ENCODE peak calls at places on chromosomes 13 and 19, in four cellular contexts. X is K562, V is GM12878, T is HepG2. O is an unnamed sample.

GRCh38 chr13:77207943-77208342 is 119.0 kb downstream of the MYCBP2 start:
- DNase-seq in V (no peak), X (no peak), T (no peak), O (no peak)

GRCh38 chr19:31408460-31409124 is 59.4 kb upstream of the TSHZ3 start:
- DNase-seq in X (no peak), V (no peak), T (no peak), O (no peak)

GRCh38 chr13:41458187-41458938 is 1.0 kb downstream of the RGCC start:
- DNase-seq in T (no peak), V (no peak), X (peak), O (peak)

GRCh38 chr19:1131718-1132552 is 28.1 kb downstream of the GPX4 start:
- DNase-seq in X (peak), T (no peak), V (peak), O (peak)

GRCh38 chr19:29449371-29449770 is 76.4 kb upstream of the VSTM2B start:
- DNase-seq in X (no peak), V (no peak), T (no peak), O (no peak)

GRCh38 chr13:95035311-95036109 is 265.7 kb downstream of the ABCC4 start:
- DNase-seq in X (no peak), T (no peak), V (no peak), O (no peak)

GRCh38 chr13:34076319-34076718 is 258.4 kb downstream of the RFC3 start:
- DNase-seq in V (no peak), X (no peak), T (no peak), O (no peak)

GRCh38 chr13:39119422-39119821 is 81.2 kb downstream of the NHLRC3 start:
- DNase-seq in V (no peak), X (no peak), T (no peak), O (no peak)

GRCh38 chr19:19399733-19400438 is 5.6 kb upstream of the GATAD2A start:
- DNase-seq in V (no peak), T (no peak), X (no peak), O (no peak)

GRCh38 chr19:34430738-34431625 is 2.8 kb downstream of the UBA2 start:
- DNase-seq in T (peak), V (no peak), X (peak), O (peak)

GRCh38 chr13:51539887-51540286 is 44.4 kb upstream of the WDFY2 start:
- DNase-seq in V (no peak), X (no peak), T (no peak), O (no peak)

GRCh38 chr13:42969558-42970172 is 22.4 kb downstream of the EPSTI1 start:
- DNase-seq in X (peak), V (no peak), T (peak), O (peak)

GRCh38 chr19:6457958-6458694 is 1.5 kb downstream of the SLC25A23 start:
- DNase-seq in V (peak), T (no peak), X (peak), O (no peak)

GRCh38 chr13:76884571-76885202 is 1.5 kb downstream of the KCTD12 start:
- DNase-seq in T (no peak), X (no peak), V (no peak), O (no peak)

GRCh38 chr13:101730420-101731000 is 278.0 kb downstream of the ITGBL1 start:
- DNase-seq in T (no peak), V (no peak), X (no peak), O (no peak)

DNA sequence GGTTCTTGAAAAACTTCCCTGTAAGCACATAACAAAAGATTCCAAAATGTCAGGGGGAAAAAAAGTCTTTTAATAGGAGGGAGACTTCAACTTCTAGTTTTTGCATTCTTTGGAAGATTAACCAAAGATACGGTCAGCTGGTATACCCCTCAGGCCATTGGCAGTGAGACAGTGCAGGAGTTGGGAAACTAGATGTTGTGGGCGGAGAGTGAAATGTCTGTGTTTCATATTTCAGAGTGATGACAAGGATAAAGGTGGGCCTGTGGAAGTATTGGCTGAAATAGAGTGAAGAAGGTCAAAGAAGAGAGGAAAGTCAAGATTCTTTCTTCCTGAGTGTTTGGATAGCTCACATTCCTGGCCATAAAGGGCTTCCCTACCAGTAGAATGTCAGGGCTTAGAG is 40.8 kb downstream of the CYP2B6 start:
- DNase-seq in V (no peak), T (no peak), X (no peak), O (no peak)
- TF ChIP-seq TCF7 in V (no peak), T (no peak), X (no peak), O (no peak)

DNA sequence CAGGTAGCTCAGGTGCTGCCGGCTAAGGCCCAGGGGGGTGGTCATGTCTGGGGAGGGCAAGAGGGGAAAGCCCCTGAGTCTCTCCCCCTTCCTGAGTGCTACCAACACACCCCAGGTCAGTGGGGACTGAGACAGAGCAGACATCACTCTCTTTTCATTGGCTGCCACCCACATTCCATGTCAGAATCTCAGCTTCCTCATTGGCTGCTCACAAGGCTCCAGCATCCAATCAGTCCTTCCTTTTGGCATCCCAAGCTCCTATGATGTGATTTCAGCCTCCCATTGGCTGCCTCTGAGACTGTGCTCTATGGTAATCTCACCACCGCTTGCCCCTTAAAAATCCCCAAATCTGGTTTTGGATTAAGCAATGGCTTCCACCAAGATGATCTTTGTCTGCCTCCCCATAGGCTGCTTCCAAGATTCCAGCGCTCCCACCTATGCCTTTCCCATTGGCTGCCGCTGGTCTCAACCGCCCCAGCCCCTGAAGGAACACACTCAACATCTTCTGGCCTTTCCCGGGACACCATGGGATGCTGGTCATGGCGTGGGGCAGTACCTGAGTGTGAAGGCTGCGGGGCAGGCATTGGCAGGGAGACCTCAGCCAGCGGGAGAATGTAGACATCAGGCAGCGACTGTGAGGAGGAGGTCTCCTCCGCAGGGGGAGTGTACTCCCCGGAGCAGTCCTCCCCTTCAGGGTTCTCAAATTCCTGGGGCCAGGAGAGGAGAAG is 2.0 kb downstream of the LMTK3 start:
- DNase-seq in X (peak), V (no peak), T (no peak), O (no peak)
- TF ChIP-seq CREM in X (no peak), V (no peak), T (no peak), O (no peak)

DNA sequence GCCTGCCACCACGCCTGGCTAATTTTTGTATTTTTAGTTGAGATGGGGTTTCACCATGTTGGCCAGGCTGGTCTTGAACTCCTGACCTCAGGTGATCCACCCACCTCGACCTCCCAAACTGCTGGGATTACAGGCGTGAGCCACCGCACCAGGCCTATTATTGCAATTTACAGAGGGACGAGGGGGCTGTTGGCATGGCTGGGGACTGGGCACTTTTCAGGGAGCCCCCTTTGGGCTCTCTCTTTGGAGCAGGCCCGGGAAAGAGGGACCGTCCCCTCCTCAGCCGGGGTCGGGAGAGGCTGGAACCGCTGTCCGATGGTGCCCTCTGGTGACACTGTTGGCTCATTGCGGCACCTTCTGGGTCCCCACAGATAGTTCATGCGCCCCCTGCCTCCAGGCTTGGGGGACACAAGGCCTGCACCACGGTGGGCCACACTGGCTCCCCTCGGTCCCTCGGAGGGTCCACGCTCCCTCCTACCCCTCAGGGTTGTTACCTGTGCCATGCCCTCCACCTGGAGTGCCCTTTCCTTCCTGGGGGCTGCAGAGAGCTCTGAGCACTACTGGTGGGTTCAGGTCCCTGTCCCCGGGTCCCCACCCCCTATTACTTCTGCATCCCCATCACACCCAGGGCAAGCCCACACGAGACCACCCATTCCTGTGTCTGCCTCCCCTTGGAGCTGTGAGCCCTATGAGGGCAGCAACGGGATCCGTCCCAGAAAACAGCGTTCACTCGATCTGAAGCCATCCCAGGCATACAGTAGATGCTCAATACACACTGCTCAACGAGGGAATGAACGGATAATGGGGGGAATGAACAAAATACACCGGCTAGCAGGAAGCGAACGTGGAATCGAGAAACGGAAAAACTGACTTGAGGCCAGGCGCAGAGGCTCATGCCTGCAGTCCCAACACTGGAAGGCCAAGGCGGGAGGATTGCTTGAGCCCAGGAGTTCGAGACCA is 12.5 kb downstream of the FEM1A start:
- DNase-seq in T (peak), V (no peak), X (peak), O (peak)
- TF ChIP-seq TCF7 in T (no peak), V (no peak), X (no peak), O (no peak)

DNA sequence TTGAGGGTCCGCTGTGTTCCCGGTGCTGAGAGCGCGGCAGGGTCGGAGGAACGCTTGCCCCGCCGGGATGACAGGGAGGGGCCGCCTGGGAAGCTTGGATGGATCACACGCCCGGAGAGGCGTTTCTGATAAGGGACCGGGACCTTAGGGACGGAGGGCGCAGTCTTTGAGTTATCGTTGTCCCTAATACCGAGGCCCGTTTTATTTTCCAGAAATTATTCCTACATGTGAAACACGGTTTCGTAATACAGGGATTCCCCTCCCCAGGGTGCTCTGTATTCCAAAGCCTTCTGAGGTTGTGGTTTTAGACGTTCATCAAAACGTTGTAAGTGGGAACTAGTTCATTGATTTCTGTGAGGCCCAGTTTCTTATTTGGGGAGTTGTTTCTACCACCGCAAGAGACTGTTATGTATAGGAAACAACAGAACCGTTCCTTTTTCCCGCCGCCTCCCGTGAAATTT is 744 bp downstream of the PDCD5 start:
- DNase-seq in V (no peak), X (peak), T (no peak), O (peak)
- TF ChIP-seq CREM in V (no peak), X (no peak), T (no peak), O (no peak)

DNA sequence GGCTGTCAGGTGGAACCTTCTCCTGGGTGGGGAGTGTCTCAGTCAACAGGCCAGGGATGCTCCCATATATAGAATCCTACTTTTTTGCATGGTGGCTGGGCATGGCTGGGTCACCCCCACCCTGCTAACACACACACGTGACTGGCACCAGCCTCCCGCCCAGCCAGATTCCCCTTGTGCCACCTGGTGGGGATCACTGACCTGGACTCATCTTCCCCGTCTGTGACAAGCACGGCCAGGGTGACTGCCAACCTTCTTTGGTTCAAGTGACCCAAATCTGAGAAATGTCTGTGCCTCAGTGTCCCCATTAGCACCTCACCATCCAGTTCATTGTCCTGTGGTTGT is 1.0 kb downstream of the PKN1 start:
- DNase-seq in V (no peak), T (no peak), X (no peak), O (no peak)
- TF ChIP-seq TCF7 in V (no peak), T (no peak), X (no peak), O (no peak)

GRCh38 chr19:35995655-35995993 is 636 bp downstream of the SDHAF1 start:
- DNase-seq in V (no peak), T (peak), X (peak), O (peak)
- TF ChIP-seq CREM in V (no peak), T (no peak), X (no peak), O (no peak)

O was measured in WTC11.